ENCODE peak calls at places on chromosome 5, in seven cellular contexts. H is T-helper 17 cell; K is cardiac muscle cell; A is activated CD8-positive, alpha-beta memory T cell treated with anti-CD3 and anti-CD28 coated beads for 48 hours; B is dorsolateral prefrontal cortex; G is neural crest cell; Y is iris pigment epithelial cell. N is an unnamed sample.

GRCh38 chr5:1733369-1733768 is 66.3 kb downstream of the MRPL36 start:
- DNase-seq in G (no peak), Y (no peak), H (no peak), A (no peak), B (no peak), K (no peak), N (peak; percentile 11)

GRCh38 chr5:135248801-135249231 is 150.2 kb downstream of the MACROH2A1 start:
- DNase-seq in G (no peak), Y (no peak), A (no peak), K (no peak), H (no peak), B (no peak), N (no peak)

GRCh38 chr5:31226651-31227050 is 33.2 kb downstream of the CDH6 start:
- DNase-seq in A (no peak), G (no peak), Y (no peak), B (no peak), K (no peak), H (no peak), N (no peak)

GRCh38 chr5:143153332-143154119 is 250.0 kb downstream of the NR3C1 start:
- DNase-seq in A (no peak), K (peak; percentile 78), H (no peak), Y (peak; percentile 84), G (no peak), B (no peak), N (no peak)

GRCh38 chr5:151156732-151157402 is 712 bp downstream of the ANXA6 start:
- DNase-seq in K (peak; percentile 52), A (no peak), B (no peak), G (peak; percentile 19), H (no peak), Y (peak; percentile 41), N (peak; percentile 62)

GRCh38 chr5:180832638-180833068 is 28.4 kb downstream of the ZFP62 start:
- DNase-seq in A (no peak), G (no peak), Y (no peak), H (peak; percentile 20), K (no peak), B (no peak), N (no peak)

GRCh38 chr5:52892242-52892878 is 96.8 kb upstream of the ITGA2 start:
- DNase-seq in G (no peak), A (no peak), K (no peak), B (no peak), H (no peak), Y (no peak), N (no peak)

GRCh38 chr5:54758038-54758437 is 227.4 kb downstream of the ESM1 start:
- DNase-seq in K (peak; percentile 82), G (no peak), B (no peak), H (no peak), Y (peak; percentile 88), A (no peak), N (no peak)

GRCh38 chr5:94248175-94248875 is 370.1 kb downstream of the KIAA0825 start:
- DNase-seq in Y (no peak), H (no peak), A (no peak), B (no peak), K (no peak), G (no peak), N (no peak)

GRCh38 chr5:41199660-41200059 is 13.7 kb downstream of the C6 start:
- DNase-seq in A (no peak), G (no peak), B (no peak), K (no peak), Y (no peak), H (no peak), N (no peak)

GRCh38 chr5:115977988-115978387 is 15.7 kb downstream of the LVRN start:
- DNase-seq in A (no peak), G (no peak), B (no peak), K (peak; percentile 79), H (no peak), Y (peak; percentile 90), N (no peak)

GRCh38 chr5:151381899-151382298 is 34.5 kb upstream of the SLC36A2 start:
- DNase-seq in K (no peak), G (no peak), Y (no peak), A (no peak), H (no peak), B (no peak), N (no peak)

GRCh38 chr5:162444129-162444762 is 376.7 kb downstream of the GABRG2 start:
- DNase-seq in B (no peak), H (no peak), K (no peak), A (no peak), G (no peak), Y (no peak), N (no peak)

GRCh38 chr5:98839469-98840383 is 66.3 kb downstream of the RGMB start:
- DNase-seq in H (no peak), B (no peak), K (peak; percentile 59), G (no peak), A (no peak), Y (peak; percentile 6), N (peak; percentile 64)

GRCh38 chr5:62296998-62297397 is 9.0 kb upstream of the KIF2A start:
- DNase-seq in K (no peak), A (no peak), Y (no peak), H (no peak), B (no peak), G (no peak), N (no peak)

GRCh38 chr5:167793700-167794099 is 497.7 kb upstream of the WWC1 start:
- DNase-seq in G (no peak), K (no peak), B (no peak), A (no peak), H (no peak), Y (no peak), N (no peak)

GRCh38 chr5:146344155-146345118 is 5.8 kb downstream of the POU4F3 start:
- DNase-seq in G (peak; percentile 52), K (peak; percentile 18), A (no peak), Y (no peak), H (no peak), B (no peak), N (peak; percentile 69)

GRCh38 chr5:146967646-146968045 is 89.1 kb upstream of the PPP2R2B start:
- DNase-seq in A (no peak), Y (no peak), H (no peak), K (no peak), B (peak; percentile 76), G (no peak), N (no peak)

GRCh38 chr5:167786871-167787568 is 504.4 kb upstream of the WWC1 start:
- DNase-seq in A (no peak), K (no peak), B (no peak), Y (no peak), G (no peak), H (no peak), N (no peak)

GRCh38 chr5:170641589-170642031 is 137.8 kb downstream of the KCNIP1 start:
- DNase-seq in H (no peak), B (no peak), G (no peak), A (no peak), K (no peak), Y (no peak), N (no peak)

GRCh38 chr5:82174128-82174918 is 103.8 kb downstream of the RPS23 start:
- DNase-seq in H (no peak), K (peak; percentile 79), Y (peak; percentile 64), A (peak; percentile 17), B (no peak), G (peak; percentile 54), N (peak; percentile 16)

GRCh38 chr5:8825161-8825757 is 720.6 kb downstream of the SEMA5A start:
- DNase-seq in K (no peak), A (no peak), H (no peak), B (no peak), G (no peak), Y (peak; percentile 57), N (no peak)

GRCh38 chr5:141040093-141040762 is 10.9 kb upstream of the PCDHB1 start:
- DNase-seq in Y (peak; percentile 10), G (peak; percentile 61), H (no peak), K (peak; percentile 14), A (no peak), B (peak; percentile 60), N (peak; percentile 68)

GRCh38 chr5:128193676-128194390 is 110.3 kb downstream of the SLC12A2 start:
- DNase-seq in K (no peak), G (no peak), B (no peak), A (no peak), Y (no peak), H (no peak), N (no peak)

GRCh38 chr5:98108497-98108896 is 665.0 kb upstream of the RGMB start:
- DNase-seq in G (no peak), A (no peak), Y (peak; percentile 97), H (no peak), B (no peak), K (peak; percentile 59), N (no peak)

GRCh38 chr5:4570047-4571015 is 569.8 kb upstream of the ADAMTS16 start:
- DNase-seq in A (no peak), Y (peak; percentile 47), B (no peak), G (no peak), K (no peak), H (no peak), N (no peak)

GRCh38 chr5:488744-489688 is 35.2 kb downstream of the SLC9A3 start:
- DNase-seq in H (no peak), B (no peak), G (no peak), A (no peak), Y (no peak), K (no peak), N (no peak)

GRCh38 chr5:119274024-119274766 is 81.6 kb upstream of the TNFAIP8 start:
- DNase-seq in H (no peak), A (no peak), G (no peak), Y (no peak), B (no peak), K (no peak), N (no peak)

GRCh38 chr5:89098199-89098756 is 215.3 kb upstream of the MEF2C start:
- DNase-seq in B (no peak), G (no peak), K (no peak), Y (no peak), H (no peak), A (no peak), N (no peak)

GRCh38 chr5:127290019-127290945 is at the start of gene MEGF10:
- DNase-seq in B (peak; percentile 70), G (peak; percentile 71), K (peak; percentile 66), H (no peak), A (no peak), Y (peak; percentile 48), N (peak; percentile 83)

GRCh38 chr5:128631771-128632170 is 93.7 kb upstream of the FBN2 start:
- DNase-seq in B (no peak), G (no peak), K (no peak), A (no peak), H (no peak), Y (no peak), N (no peak)

GRCh38 chr5:172773481-172774469 is 2.8 kb upstream of the DUSP1 start:
- DNase-seq in K (peak; percentile 74), H (no peak), G (no peak), B (no peak), Y (peak; percentile 65), A (no peak), N (no peak)

GRCh38 chr5:31106259-31106658 is 87.2 kb upstream of the CDH6 start:
- DNase-seq in Y (peak; percentile 6), K (no peak), H (no peak), A (no peak), G (no peak), B (no peak), N (no peak)

GRCh38 chr5:139950436-139950835 is 92.7 kb downstream of the NRG2 start:
- DNase-seq in Y (no peak), A (no peak), G (no peak), K (no peak), H (no peak), B (no peak), N (no peak)

GRCh38 chr5:34587355-34588241 is 68.5 kb upstream of the RAI14 start:
- DNase-seq in B (no peak), A (no peak), Y (peak; percentile 94), H (no peak), G (no peak), K (peak; percentile 56), N (no peak)

N was measured in SK-N-SH.